ENCODE peak calls at places on chromosomes 5 and 9, in four cellular contexts. B is kidney glomerular epithelial cell; F is activated naive CD8-positive, alpha-beta T cell treated with anti-CD3 and anti-CD28 coated beads, Interleukin-2, amount 50 U/mL, for 16 hours; Z is activated gamma-delta T cell. A is an unnamed sample.

GRCh38 chr9:81588148-81588874 is 101.0 kb downstream of the TLE1 start:
- DNase-seq in B (peak), Z (no peak), F (no peak), A (no peak)

GRCh38 chr5:998975-999501 is 9.6 kb upstream of the NKD2 start:
- DNase-seq in Z (no peak), F (no peak), B (no peak), A (peak)

GRCh38 chr5:135332519-135333150 is 66.4 kb downstream of the MACROH2A1 start:
- DNase-seq in Z (no peak), F (no peak), B (peak), A (no peak)

GRCh38 chr9:75130621-75131020 is 42.3 kb downstream of the OSTF1 start:
- DNase-seq in B (no peak), Z (no peak), F (no peak), A (no peak)

GRCh38 chr9:118230319-118230718 is 526.1 kb downstream of the TLR4 start:
- DNase-seq in Z (no peak), B (no peak), F (no peak), A (no peak)

GRCh38 chr9:89278997-89279739 is 31.8 kb upstream of the CKS2 start:
- DNase-seq in F (no peak), B (peak), Z (no peak), A (no peak)

GRCh38 chr9:21413089-21414023 is 4.4 kb downstream of the IFNA8 start:
- DNase-seq in B (no peak), Z (no peak), F (no peak), A (no peak)

GRCh38 chr9:108760841-108761240 is 94.9 kb downstream of the ACTL7B start:
- DNase-seq in B (no peak), F (no peak), Z (no peak), A (no peak)

GRCh38 chr9:99533421-99533820 is 288.3 kb upstream of the NR4A3 start:
- DNase-seq in F (no peak), B (no peak), Z (no peak), A (no peak)

GRCh38 chr9:81605154-81605670 is 84.1 kb downstream of the TLE1 start:
- DNase-seq in F (no peak), B (no peak), Z (no peak), A (no peak)

GRCh38 chr5:152378730-152379129 is 26.3 kb downstream of the NMUR2 start:
- DNase-seq in F (no peak), B (no peak), Z (no peak), A (no peak)

GRCh38 chr5:176647030-176647869 is at the start of gene TSPAN17:
- DNase-seq in Z (peak), B (peak), F (peak), A (peak)

GRCh38 chr5:139649082-139649991 is 1.2 kb downstream of the CXXC5 start:
- DNase-seq in F (no peak), B (no peak), Z (peak), A (peak)

GRCh38 chr5:1417586-1418225 is 27.5 kb downstream of the SLC6A3 start:
- DNase-seq in F (no peak), B (no peak), Z (no peak), A (no peak)

GRCh38 chr9:23220957-23221356 is 605.1 kb downstream of the ELAVL2 start:
- DNase-seq in F (no peak), B (no peak), Z (no peak), A (no peak)

GRCh38 chr9:93636667-93637066 is 60.3 kb downstream of the PHF2 start:
- DNase-seq in Z (no peak), F (no peak), B (no peak), A (no peak)

GRCh38 chr9:132267660-132268059 is 87.1 kb downstream of the SETX start:
- DNase-seq in B (no peak), F (no peak), Z (no peak), A (peak)